ENCODE peak calls at places on chromosome 19, in ten cellular contexts. One of them, this sample, is unnamed.

GRCh38 chr19:19185853-19186728 is 5.9 kb downstream of the BORCS8 start:
- DNase-seq in activated naive CD8-positive, alpha-beta T cell treated with anti-CD3 and anti-CD28 coated beads, Interleukin-2, amount 50 U/mL, for 24 hours: peak
- DNase-seq in T-helper 17 cell: peak
- DNase-seq in mesenchymal stem cell: peak
- DNase-seq in anterior cingulate cortex: no peak
- DNase-seq in stimulated activated CD4-positive, alpha-beta T cell treated with anti-CD3 and anti-CD28 coated beads, Interleukin-4, amount 100 ng/mL, for 24 hours: peak
- DNase-seq in mesendoderm: peak
- DNase-seq in psoas muscle: no peak
- DNase-seq in progenitor cell of endocrine pancreas: peak
- DNase-seq in NCI-H1436: peak
- DNase-seq in this sample: peak

GRCh38 chr19:3527250-3527910 is 11.6 kb upstream of the TEKTIP1 start:
- DNase-seq in activated naive CD8-positive, alpha-beta T cell treated with anti-CD3 and anti-CD28 coated beads, Interleukin-2, amount 50 U/mL, for 24 hours: no peak
- DNase-seq in T-helper 17 cell: peak
- DNase-seq in mesenchymal stem cell: no peak
- DNase-seq in anterior cingulate cortex: no peak
- DNase-seq in stimulated activated CD4-positive, alpha-beta T cell treated with anti-CD3 and anti-CD28 coated beads, Interleukin-4, amount 100 ng/mL, for 24 hours: no peak
- DNase-seq in mesendoderm: no peak
- DNase-seq in psoas muscle: no peak
- DNase-seq in progenitor cell of endocrine pancreas: no peak
- DNase-seq in NCI-H1436: no peak
- DNase-seq in this sample: no peak

GRCh38 chr19:36060430-36060829 is 5.7 kb downstream of the WDR62 start:
- DNase-seq in activated naive CD8-positive, alpha-beta T cell treated with anti-CD3 and anti-CD28 coated beads, Interleukin-2, amount 50 U/mL, for 24 hours: peak
- DNase-seq in T-helper 17 cell: no peak
- DNase-seq in mesenchymal stem cell: peak
- DNase-seq in anterior cingulate cortex: peak
- DNase-seq in stimulated activated CD4-positive, alpha-beta T cell treated with anti-CD3 and anti-CD28 coated beads, Interleukin-4, amount 100 ng/mL, for 24 hours: peak
- DNase-seq in mesendoderm: peak
- DNase-seq in psoas muscle: peak
- DNase-seq in progenitor cell of endocrine pancreas: no peak
- DNase-seq in NCI-H1436: no peak
- DNase-seq in this sample: peak

GRCh38 chr19:42246143-42246868 is 3.9 kb upstream of the GSK3A start:
- DNase-seq in activated naive CD8-positive, alpha-beta T cell treated with anti-CD3 and anti-CD28 coated beads, Interleukin-2, amount 50 U/mL, for 24 hours: no peak
- DNase-seq in T-helper 17 cell: no peak
- DNase-seq in mesenchymal stem cell: peak
- DNase-seq in anterior cingulate cortex: peak
- DNase-seq in stimulated activated CD4-positive, alpha-beta T cell treated with anti-CD3 and anti-CD28 coated beads, Interleukin-4, amount 100 ng/mL, for 24 hours: no peak
- DNase-seq in mesendoderm: peak
- DNase-seq in psoas muscle: peak
- DNase-seq in progenitor cell of endocrine pancreas: no peak
- DNase-seq in NCI-H1436: no peak
- DNase-seq in this sample: no peak

GRCh38 chr19:57231686-57232085 is 863 bp downstream of the AURKC start:
- DNase-seq in activated naive CD8-positive, alpha-beta T cell treated with anti-CD3 and anti-CD28 coated beads, Interleukin-2, amount 50 U/mL, for 24 hours: no peak
- DNase-seq in T-helper 17 cell: no peak
- DNase-seq in mesenchymal stem cell: no peak
- DNase-seq in anterior cingulate cortex: no peak
- DNase-seq in stimulated activated CD4-positive, alpha-beta T cell treated with anti-CD3 and anti-CD28 coated beads, Interleukin-4, amount 100 ng/mL, for 24 hours: no peak
- DNase-seq in mesendoderm: peak
- DNase-seq in psoas muscle: no peak
- DNase-seq in progenitor cell of endocrine pancreas: no peak
- DNase-seq in NCI-H1436: no peak
- DNase-seq in this sample: no peak

GRCh38 chr19:50361290-50362029 is 4.0 kb downstream of the NAPSA start:
- DNase-seq in activated naive CD8-positive, alpha-beta T cell treated with anti-CD3 and anti-CD28 coated beads, Interleukin-2, amount 50 U/mL, for 24 hours: peak
- DNase-seq in T-helper 17 cell: no peak
- DNase-seq in mesenchymal stem cell: no peak
- DNase-seq in anterior cingulate cortex: no peak
- DNase-seq in stimulated activated CD4-positive, alpha-beta T cell treated with anti-CD3 and anti-CD28 coated beads, Interleukin-4, amount 100 ng/mL, for 24 hours: no peak
- DNase-seq in mesendoderm: peak
- DNase-seq in psoas muscle: no peak
- DNase-seq in progenitor cell of endocrine pancreas: no peak
- DNase-seq in NCI-H1436: no peak
- DNase-seq in this sample: no peak

GRCh38 chr19:23996549-23996948 is 81.9 kb downstream of the ZNF726 start:
- DNase-seq in activated naive CD8-positive, alpha-beta T cell treated with anti-CD3 and anti-CD28 coated beads, Interleukin-2, amount 50 U/mL, for 24 hours: peak
- DNase-seq in T-helper 17 cell: no peak
- DNase-seq in mesenchymal stem cell: no peak
- DNase-seq in anterior cingulate cortex: no peak
- DNase-seq in stimulated activated CD4-positive, alpha-beta T cell treated with anti-CD3 and anti-CD28 coated beads, Interleukin-4, amount 100 ng/mL, for 24 hours: no peak
- DNase-seq in mesendoderm: peak
- DNase-seq in psoas muscle: no peak
- DNase-seq in progenitor cell of endocrine pancreas: no peak
- DNase-seq in NCI-H1436: no peak
- DNase-seq in this sample: peak

GRCh38 chr19:47693489-47693888 is 19.7 kb upstream of the EHD2 start:
- DNase-seq in activated naive CD8-positive, alpha-beta T cell treated with anti-CD3 and anti-CD28 coated beads, Interleukin-2, amount 50 U/mL, for 24 hours: no peak
- DNase-seq in T-helper 17 cell: no peak
- DNase-seq in mesenchymal stem cell: no peak
- DNase-seq in anterior cingulate cortex: no peak
- DNase-seq in stimulated activated CD4-positive, alpha-beta T cell treated with anti-CD3 and anti-CD28 coated beads, Interleukin-4, amount 100 ng/mL, for 24 hours: no peak
- DNase-seq in mesendoderm: no peak
- DNase-seq in psoas muscle: peak
- DNase-seq in progenitor cell of endocrine pancreas: no peak
- DNase-seq in NCI-H1436: no peak
- DNase-seq in this sample: no peak

GRCh38 chr19:11044436-11044835 is 44.8 kb upstream of the LDLR start:
- DNase-seq in activated naive CD8-positive, alpha-beta T cell treated with anti-CD3 and anti-CD28 coated beads, Interleukin-2, amount 50 U/mL, for 24 hours: no peak
- DNase-seq in T-helper 17 cell: no peak
- DNase-seq in mesenchymal stem cell: no peak
- DNase-seq in anterior cingulate cortex: no peak
- DNase-seq in stimulated activated CD4-positive, alpha-beta T cell treated with anti-CD3 and anti-CD28 coated beads, Interleukin-4, amount 100 ng/mL, for 24 hours: no peak
- DNase-seq in mesendoderm: no peak
- DNase-seq in psoas muscle: no peak
- DNase-seq in progenitor cell of endocrine pancreas: no peak
- DNase-seq in NCI-H1436: no peak
- DNase-seq in this sample: no peak

GRCh38 chr19:5090780-5091575 is 122.1 kb downstream of the KDM4B start:
- DNase-seq in activated naive CD8-positive, alpha-beta T cell treated with anti-CD3 and anti-CD28 coated beads, Interleukin-2, amount 50 U/mL, for 24 hours: no peak
- DNase-seq in T-helper 17 cell: no peak
- DNase-seq in mesenchymal stem cell: peak
- DNase-seq in anterior cingulate cortex: peak
- DNase-seq in stimulated activated CD4-positive, alpha-beta T cell treated with anti-CD3 and anti-CD28 coated beads, Interleukin-4, amount 100 ng/mL, for 24 hours: no peak
- DNase-seq in mesendoderm: peak
- DNase-seq in psoas muscle: no peak
- DNase-seq in progenitor cell of endocrine pancreas: no peak
- DNase-seq in NCI-H1436: peak
- DNase-seq in this sample: peak

GRCh38 chr19:604355-604754 is 14.7 kb downstream of the HCN2 start:
- DNase-seq in activated naive CD8-positive, alpha-beta T cell treated with anti-CD3 and anti-CD28 coated beads, Interleukin-2, amount 50 U/mL, for 24 hours: peak
- DNase-seq in T-helper 17 cell: no peak
- DNase-seq in mesenchymal stem cell: no peak
- DNase-seq in anterior cingulate cortex: no peak
- DNase-seq in stimulated activated CD4-positive, alpha-beta T cell treated with anti-CD3 and anti-CD28 coated beads, Interleukin-4, amount 100 ng/mL, for 24 hours: peak
- DNase-seq in mesendoderm: peak
- DNase-seq in psoas muscle: no peak
- DNase-seq in progenitor cell of endocrine pancreas: no peak
- DNase-seq in NCI-H1436: no peak
- DNase-seq in this sample: peak

GRCh38 chr19:45884682-45885555 is 1.0 kb downstream of the IRF2BP1 start:
- DNase-seq in activated naive CD8-positive, alpha-beta T cell treated with anti-CD3 and anti-CD28 coated beads, Interleukin-2, amount 50 U/mL, for 24 hours: peak
- DNase-seq in T-helper 17 cell: no peak
- DNase-seq in mesenchymal stem cell: no peak
- DNase-seq in anterior cingulate cortex: no peak
- DNase-seq in stimulated activated CD4-positive, alpha-beta T cell treated with anti-CD3 and anti-CD28 coated beads, Interleukin-4, amount 100 ng/mL, for 24 hours: peak
- DNase-seq in mesendoderm: peak
- DNase-seq in psoas muscle: peak
- DNase-seq in progenitor cell of endocrine pancreas: no peak
- DNase-seq in NCI-H1436: no peak
- DNase-seq in this sample: peak

GRCh38 chr19:309206-309565 is 18.0 kb upstream of the PLPP2 start:
- DNase-seq in activated naive CD8-positive, alpha-beta T cell treated with anti-CD3 and anti-CD28 coated beads, Interleukin-2, amount 50 U/mL, for 24 hours: no peak
- DNase-seq in T-helper 17 cell: no peak
- DNase-seq in mesenchymal stem cell: no peak
- DNase-seq in anterior cingulate cortex: no peak
- DNase-seq in stimulated activated CD4-positive, alpha-beta T cell treated with anti-CD3 and anti-CD28 coated beads, Interleukin-4, amount 100 ng/mL, for 24 hours: no peak
- DNase-seq in mesendoderm: no peak
- DNase-seq in psoas muscle: no peak
- DNase-seq in progenitor cell of endocrine pancreas: no peak
- DNase-seq in NCI-H1436: no peak
- DNase-seq in this sample: no peak

GRCh38 chr19:47719047-47719885 is 6.0 kb downstream of the EHD2 start:
- DNase-seq in activated naive CD8-positive, alpha-beta T cell treated with anti-CD3 and anti-CD28 coated beads, Interleukin-2, amount 50 U/mL, for 24 hours: no peak
- DNase-seq in T-helper 17 cell: no peak
- DNase-seq in mesenchymal stem cell: peak
- DNase-seq in anterior cingulate cortex: peak
- DNase-seq in stimulated activated CD4-positive, alpha-beta T cell treated with anti-CD3 and anti-CD28 coated beads, Interleukin-4, amount 100 ng/mL, for 24 hours: no peak
- DNase-seq in mesendoderm: no peak
- DNase-seq in psoas muscle: peak
- DNase-seq in progenitor cell of endocrine pancreas: no peak
- DNase-seq in NCI-H1436: no peak
- DNase-seq in this sample: no peak

GRCh38 chr19:4597975-4598671 is 38.6 kb upstream of the SEMA6B start:
- DNase-seq in activated naive CD8-positive, alpha-beta T cell treated with anti-CD3 and anti-CD28 coated beads, Interleukin-2, amount 50 U/mL, for 24 hours: peak
- DNase-seq in T-helper 17 cell: peak
- DNase-seq in mesenchymal stem cell: peak
- DNase-seq in anterior cingulate cortex: no peak
- DNase-seq in stimulated activated CD4-positive, alpha-beta T cell treated with anti-CD3 and anti-CD28 coated beads, Interleukin-4, amount 100 ng/mL, for 24 hours: peak
- DNase-seq in mesendoderm: peak
- DNase-seq in psoas muscle: no peak
- DNase-seq in progenitor cell of endocrine pancreas: no peak
- DNase-seq in NCI-H1436: peak
- DNase-seq in this sample: peak

GRCh38 chr19:8512115-8512967 is 1.6 kb downstream of the ZNF414 start:
- DNase-seq in activated naive CD8-positive, alpha-beta T cell treated with anti-CD3 and anti-CD28 coated beads, Interleukin-2, amount 50 U/mL, for 24 hours: peak
- DNase-seq in T-helper 17 cell: no peak
- DNase-seq in mesenchymal stem cell: no peak
- DNase-seq in anterior cingulate cortex: no peak
- DNase-seq in stimulated activated CD4-positive, alpha-beta T cell treated with anti-CD3 and anti-CD28 coated beads, Interleukin-4, amount 100 ng/mL, for 24 hours: no peak
- DNase-seq in mesendoderm: peak
- DNase-seq in psoas muscle: no peak
- DNase-seq in progenitor cell of endocrine pancreas: no peak
- DNase-seq in NCI-H1436: no peak
- DNase-seq in this sample: peak

GRCh38 chr19:42129399-42130253 is 2.6 kb downstream of the POU2F2 start:
- DNase-seq in activated naive CD8-positive, alpha-beta T cell treated with anti-CD3 and anti-CD28 coated beads, Interleukin-2, amount 50 U/mL, for 24 hours: peak
- DNase-seq in T-helper 17 cell: no peak
- DNase-seq in mesenchymal stem cell: no peak
- DNase-seq in anterior cingulate cortex: no peak
- DNase-seq in stimulated activated CD4-positive, alpha-beta T cell treated with anti-CD3 and anti-CD28 coated beads, Interleukin-4, amount 100 ng/mL, for 24 hours: no peak
- DNase-seq in mesendoderm: no peak
- DNase-seq in psoas muscle: peak
- DNase-seq in progenitor cell of endocrine pancreas: no peak
- DNase-seq in NCI-H1436: no peak
- DNase-seq in this sample: no peak

GRCh38 chr19:33260628-33261418 is 35.2 kb upstream of the SLC7A10 start:
- DNase-seq in activated naive CD8-positive, alpha-beta T cell treated with anti-CD3 and anti-CD28 coated beads, Interleukin-2, amount 50 U/mL, for 24 hours: no peak
- DNase-seq in T-helper 17 cell: no peak
- DNase-seq in mesenchymal stem cell: no peak
- DNase-seq in anterior cingulate cortex: no peak
- DNase-seq in stimulated activated CD4-positive, alpha-beta T cell treated with anti-CD3 and anti-CD28 coated beads, Interleukin-4, amount 100 ng/mL, for 24 hours: no peak
- DNase-seq in mesendoderm: no peak
- DNase-seq in psoas muscle: no peak
- DNase-seq in progenitor cell of endocrine pancreas: no peak
- DNase-seq in NCI-H1436: no peak
- DNase-seq in this sample: peak

GRCh38 chr19:5063873-5064645 is 95.1 kb downstream of the KDM4B start:
- DNase-seq in activated naive CD8-positive, alpha-beta T cell treated with anti-CD3 and anti-CD28 coated beads, Interleukin-2, amount 50 U/mL, for 24 hours: no peak
- DNase-seq in T-helper 17 cell: no peak
- DNase-seq in mesenchymal stem cell: no peak
- DNase-seq in anterior cingulate cortex: no peak
- DNase-seq in stimulated activated CD4-positive, alpha-beta T cell treated with anti-CD3 and anti-CD28 coated beads, Interleukin-4, amount 100 ng/mL, for 24 hours: no peak
- DNase-seq in mesendoderm: no peak
- DNase-seq in psoas muscle: no peak
- DNase-seq in progenitor cell of endocrine pancreas: no peak
- DNase-seq in NCI-H1436: no peak
- DNase-seq in this sample: no peak

GRCh38 chr19:1901940-1902404 is 3.2 kb upstream of the ADAT3 start:
- DNase-seq in activated naive CD8-positive, alpha-beta T cell treated with anti-CD3 and anti-CD28 coated beads, Interleukin-2, amount 50 U/mL, for 24 hours: no peak
- DNase-seq in T-helper 17 cell: no peak
- DNase-seq in mesenchymal stem cell: no peak
- DNase-seq in anterior cingulate cortex: no peak
- DNase-seq in stimulated activated CD4-positive, alpha-beta T cell treated with anti-CD3 and anti-CD28 coated beads, Interleukin-4, amount 100 ng/mL, for 24 hours: no peak
- DNase-seq in mesendoderm: no peak
- DNase-seq in psoas muscle: peak
- DNase-seq in progenitor cell of endocrine pancreas: no peak
- DNase-seq in NCI-H1436: no peak
- DNase-seq in this sample: no peak

GRCh38 chr19:10111405-10111811 is at the start of gene P2RY11:
- DNase-seq in activated naive CD8-positive, alpha-beta T cell treated with anti-CD3 and anti-CD28 coated beads, Interleukin-2, amount 50 U/mL, for 24 hours: peak
- DNase-seq in T-helper 17 cell: no peak
- DNase-seq in mesenchymal stem cell: no peak
- DNase-seq in anterior cingulate cortex: no peak
- DNase-seq in stimulated activated CD4-positive, alpha-beta T cell treated with anti-CD3 and anti-CD28 coated beads, Interleukin-4, amount 100 ng/mL, for 24 hours: peak
- DNase-seq in mesendoderm: no peak
- DNase-seq in psoas muscle: peak
- DNase-seq in progenitor cell of endocrine pancreas: no peak
- DNase-seq in NCI-H1436: no peak
- DNase-seq in this sample: no peak

GRCh38 chr19:16327911-16328823 is 3.5 kb downstream of the KLF2 start:
- DNase-seq in activated naive CD8-positive, alpha-beta T cell treated with anti-CD3 and anti-CD28 coated beads, Interleukin-2, amount 50 U/mL, for 24 hours: peak
- DNase-seq in T-helper 17 cell: peak
- DNase-seq in mesenchymal stem cell: peak
- DNase-seq in anterior cingulate cortex: no peak
- DNase-seq in stimulated activated CD4-positive, alpha-beta T cell treated with anti-CD3 and anti-CD28 coated beads, Interleukin-4, amount 100 ng/mL, for 24 hours: peak
- DNase-seq in mesendoderm: no peak
- DNase-seq in psoas muscle: peak
- DNase-seq in progenitor cell of endocrine pancreas: no peak
- DNase-seq in NCI-H1436: no peak
- DNase-seq in this sample: peak